ENCODE peak calls at places on chromosomes 6 and 20, in eight cellular contexts. N is brain microvascular endothelial cell, P is Peyer's patch, X is left lung, E is GM12864, S is upper lobe of right lung, W is vagina, F is ovary. A is an unnamed sample.

GRCh38 chr20:20393770-20394169 is 25.9 kb downstream of the INSM1 start:
- DNase-seq in X (no peak), N (no peak), P (no peak), S (no peak), E (no peak), W (no peak), F (no peak), A (peak)

GRCh38 chr6:130020106-130020851 is 1.9 kb downstream of the L3MBTL3 start:
- DNase-seq in X (peak), W (no peak), N (no peak), E (no peak), P (peak), S (peak), F (peak), A (peak)

GRCh38 chr6:54747955-54748354 is 98.6 kb upstream of the FAM83B start:
- DNase-seq in S (no peak), F (no peak), W (no peak), X (no peak), P (no peak), E (no peak), N (no peak), A (no peak)

GRCh38 chr6:69866351-69867074 is at the start of gene COL19A1:
- DNase-seq in S (peak), P (peak), W (no peak), F (no peak), E (peak), X (peak), N (no peak), A (no peak)

GRCh38 chr20:35575958-35576357 is 34.1 kb downstream of the ERGIC3 start:
- DNase-seq in N (no peak), X (no peak), P (peak), S (peak), F (no peak), W (no peak), E (no peak), A (no peak)

GRCh38 chr6:10310826-10311225 is 104.0 kb downstream of the TFAP2A start:
- DNase-seq in W (no peak), N (no peak), F (no peak), E (no peak), X (no peak), S (no peak), P (no peak), A (no peak)

GRCh38 chr6:20704325-20704724 is 170.1 kb downstream of the CDKAL1 start:
- DNase-seq in P (no peak), S (no peak), E (no peak), X (no peak), N (no peak), W (no peak), F (no peak), A (no peak)

GRCh38 chr6:142301421-142302391 is at the start of gene ADGRG6:
- DNase-seq in X (peak), P (peak), E (no peak), S (peak), W (no peak), F (peak), N (no peak), A (peak)

GRCh38 chr20:20360464-20360863 is 7.4 kb upstream of the INSM1 start:
- DNase-seq in E (peak), N (peak), W (no peak), X (no peak), F (no peak), S (no peak), P (peak), A (peak)

GRCh38 chr20:22338140-22338708 is 246.1 kb downstream of the FOXA2 start:
- DNase-seq in P (no peak), E (no peak), X (no peak), F (no peak), N (no peak), W (no peak), S (no peak), A (no peak)

GRCh38 chr6:108716801-108717791 is 131.1 kb upstream of the ARMC2 start:
- DNase-seq in W (no peak), F (no peak), N (no peak), P (peak), S (no peak), X (no peak), E (no peak), A (no peak)

GRCh38 chr6:89050155-89050554 is 30.4 kb upstream of the PNRC1 start:
- DNase-seq in S (no peak), F (peak), E (no peak), N (no peak), X (no peak), P (peak), W (peak), A (peak)

GRCh38 chr6:36633915-36634314 is 39.8 kb downstream of the SRSF3 start:
- DNase-seq in E (no peak), X (no peak), F (peak), P (no peak), S (peak), W (no peak), N (peak), A (peak)

GRCh38 chr20:32737371-32738223 is 5.7 kb downstream of the COMMD7 start:
- DNase-seq in P (no peak), W (no peak), S (no peak), F (no peak), N (peak), E (no peak), X (no peak), A (peak)

GRCh38 chr20:37334450-37334849 is 11.5 kb upstream of the SRC start:
- DNase-seq in X (peak), W (no peak), E (no peak), P (no peak), N (no peak), F (no peak), S (no peak), A (no peak)

GRCh38 chr6:3742426-3743344 is 8.8 kb downstream of the PXDC1 start:
- DNase-seq in W (peak), P (peak), N (peak), S (peak), X (peak), F (peak), E (peak), A (peak)

GRCh38 chr6:107811591-107812218 is 12.4 kb downstream of the SCML4 start:
- DNase-seq in F (no peak), S (no peak), N (peak), P (no peak), W (peak), E (no peak), X (no peak), A (no peak)

GRCh38 chr20:34536798-34537394 is 20.7 kb downstream of the DYNLRB1 start:
- DNase-seq in E (no peak), F (no peak), N (peak), S (no peak), P (peak), X (peak), W (no peak), A (peak)

GRCh38 chr20:58719258-58719657 is 26.7 kb downstream of the NPEPL1 start:
- DNase-seq in P (peak), X (peak), E (no peak), F (no peak), N (no peak), S (peak), W (no peak), A (no peak)

GRCh38 chr6:154928325-154928922 is 66.7 kb upstream of the TIAM2 start:
- DNase-seq in P (peak), X (no peak), E (peak), W (no peak), F (peak), N (peak), S (no peak), A (peak)

GRCh38 chr6:30743099-30744053 is 889 bp upstream of the FLOT1 start:
- DNase-seq in F (peak), W (no peak), X (peak), P (peak), N (no peak), E (no peak), S (peak), A (peak)

GRCh38 chr20:41051426-41051825 is 22.8 kb downstream of the TOP1 start:
- DNase-seq in P (no peak), W (no peak), F (no peak), X (no peak), N (no peak), E (no peak), S (no peak), A (no peak)

GRCh38 chr6:43800746-43801488 is 30.9 kb downstream of the VEGFA start:
- DNase-seq in S (no peak), X (no peak), W (no peak), P (no peak), N (no peak), E (no peak), F (no peak), A (no peak)
- TF ChIP-seq CTCF in S (no peak), X (no peak), W (no peak), P (no peak), N (peak), E (peak), F (no peak), A (no peak)

GRCh38 chr6:26422329-26422728 is 18.0 kb upstream of the BTN3A3 start:
- DNase-seq in P (no peak), F (no peak), W (no peak), E (no peak), S (no peak), N (no peak), X (no peak), A (no peak)
- H3K4me3 ChIP-seq in P (no peak), F (peak), W (peak), E (peak), S (peak), N (peak), X (no peak), A (peak)

DNA sequence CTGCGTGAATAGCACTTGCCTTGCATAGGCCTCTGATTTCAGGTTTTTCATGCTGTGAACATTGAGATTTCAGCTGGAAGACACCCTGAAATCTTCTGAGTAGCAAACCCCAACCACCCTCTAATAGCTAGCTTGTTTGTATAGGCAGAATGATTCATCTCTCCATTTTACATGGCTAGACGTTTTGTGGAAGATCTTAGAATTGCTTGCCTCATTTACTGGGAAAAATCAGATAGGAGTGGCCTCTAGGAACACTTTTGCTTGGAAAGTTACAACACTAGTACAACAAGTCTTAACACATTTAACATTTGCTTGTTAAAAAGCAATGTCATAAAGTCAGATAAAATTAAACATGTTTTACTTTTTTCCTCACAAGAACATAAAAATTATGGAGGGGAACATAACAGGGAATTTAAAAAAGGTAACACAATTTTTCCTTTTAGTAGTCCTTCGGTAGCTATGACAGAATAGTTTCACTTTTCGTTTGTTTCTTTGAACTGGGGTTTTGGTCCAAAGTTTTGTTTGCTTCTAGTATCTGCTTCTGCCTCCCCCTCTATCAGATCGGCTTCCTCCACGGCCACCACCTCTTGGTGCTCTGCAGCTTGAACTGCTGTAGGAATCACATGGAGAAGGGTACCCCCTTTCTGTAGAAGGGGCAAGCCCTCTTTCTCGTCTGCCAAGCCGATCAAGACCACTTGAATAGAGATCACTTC is 102.2 kb upstream of the PTCHD4 start:
- DNase-seq in W (no peak), E (no peak), S (no peak), P (no peak), F (no peak), N (no peak), X (no peak), A (no peak)
- TF ChIP-seq CTCF in W (no peak), E (no peak), S (no peak), P (no peak), F (no peak), N (no peak), X (no peak), A (no peak)

GRCh38 chr20:18727032-18727508 is 86.5 kb upstream of the SCP2D1 start:
- DNase-seq in S (no peak), W (no peak), P (no peak), E (no peak), N (no peak), X (no peak), F (no peak), A (no peak)
- H3K4me3 ChIP-seq in S (no peak), W (no peak), P (no peak), E (no peak), N (no peak), X (no peak), F (no peak), A (no peak)

GRCh38 chr6:131199568-131200272 is 64.5 kb downstream of the AKAP7 start:
- DNase-seq in W (no peak), E (peak), S (no peak), X (no peak), P (peak), F (no peak), N (peak), A (peak)
- TF ChIP-seq CTCF in W (no peak), E (peak), S (peak), X (peak), P (peak), F (no peak), N (peak), A (peak)

DNA sequence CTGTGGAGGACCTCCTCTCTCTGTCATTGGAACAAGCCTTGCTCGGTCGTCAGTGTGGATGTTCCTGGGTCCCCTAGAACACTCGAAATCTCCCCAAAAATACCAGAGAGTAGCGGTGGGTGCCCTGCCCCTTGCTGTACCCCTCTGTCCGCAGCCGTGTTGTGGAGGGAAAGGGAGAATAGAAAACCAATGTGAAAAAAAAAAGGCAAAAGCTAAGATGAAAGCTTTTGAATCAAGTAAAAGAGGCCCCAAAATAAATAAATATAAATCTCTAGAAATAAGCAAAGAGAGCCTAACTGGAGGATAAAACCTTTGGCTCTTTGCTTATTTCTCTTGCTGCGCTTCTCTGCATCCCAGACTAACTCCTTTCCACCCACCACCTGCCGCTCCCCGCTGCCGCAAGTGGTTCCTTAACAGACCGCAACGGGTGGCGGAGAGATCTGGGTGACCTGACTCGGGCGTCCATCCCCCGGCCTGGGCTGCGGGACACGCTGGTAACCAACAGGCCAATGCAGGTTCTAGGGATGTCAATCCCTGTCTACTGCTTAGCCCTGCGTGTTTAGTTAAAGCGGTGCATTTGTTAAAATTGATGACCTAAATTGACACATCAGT is 110.0 kb downstream of the GPX5 start:
- DNase-seq in S (no peak), E (no peak), W (no peak), N (no peak), X (no peak), F (no peak), P (no peak), A (no peak)
- H3K4me3 ChIP-seq in S (no peak), E (no peak), W (peak), N (peak), X (no peak), F (no peak), P (no peak), A (peak)

DNA sequence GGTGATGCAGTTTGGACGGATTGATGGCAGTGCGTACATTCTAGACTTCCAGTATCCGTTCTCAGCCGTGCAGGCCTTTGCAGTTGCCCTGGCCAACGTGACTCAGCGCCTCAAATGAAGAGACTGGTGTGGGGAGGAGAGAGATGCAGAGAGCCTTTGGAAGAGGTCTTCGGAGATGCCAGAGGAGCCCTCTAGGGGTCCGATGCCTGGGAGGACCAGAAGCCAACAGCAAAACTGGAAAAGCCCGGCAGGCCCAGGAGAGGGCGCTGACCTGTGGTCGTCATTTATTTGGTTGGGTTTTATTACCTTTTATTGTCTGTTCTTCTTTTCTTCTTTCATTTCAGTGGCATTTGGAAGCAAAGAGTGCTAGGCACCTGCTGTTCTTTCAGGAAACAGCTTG is 53.3 kb upstream of the TMEM181 start:
- DNase-seq in S (no peak), X (no peak), P (no peak), N (no peak), F (no peak), W (no peak), E (no peak), A (no peak)
- TF ChIP-seq CTCF in S (no peak), X (no peak), P (no peak), N (peak), F (no peak), W (no peak), E (no peak), A (peak)

GRCh38 chr6:105744815-105745214 is 341.3 kb upstream of the PRDM1 start:
- DNase-seq in W (no peak), F (no peak), P (no peak), S (no peak), X (no peak), E (no peak), N (no peak), A (no peak)

GRCh38 chr6:105745464-105746129 is 340.5 kb upstream of the PRDM1 start:
- DNase-seq in X (no peak), P (no peak), W (no peak), F (no peak), E (no peak), S (no peak), N (no peak), A (no peak)

GRCh38 chr6:105747823-105748405 is 338.2 kb upstream of the PRDM1 start:
- DNase-seq in S (no peak), X (peak), W (no peak), N (no peak), F (no peak), P (no peak), E (no peak), A (no peak)

GRCh38 chr6:105746130-105746505 is 340.0 kb upstream of the PRDM1 start:
- DNase-seq in E (no peak), P (no peak), W (no peak), X (no peak), S (no peak), F (no peak), N (no peak), A (no peak)

DNA sequence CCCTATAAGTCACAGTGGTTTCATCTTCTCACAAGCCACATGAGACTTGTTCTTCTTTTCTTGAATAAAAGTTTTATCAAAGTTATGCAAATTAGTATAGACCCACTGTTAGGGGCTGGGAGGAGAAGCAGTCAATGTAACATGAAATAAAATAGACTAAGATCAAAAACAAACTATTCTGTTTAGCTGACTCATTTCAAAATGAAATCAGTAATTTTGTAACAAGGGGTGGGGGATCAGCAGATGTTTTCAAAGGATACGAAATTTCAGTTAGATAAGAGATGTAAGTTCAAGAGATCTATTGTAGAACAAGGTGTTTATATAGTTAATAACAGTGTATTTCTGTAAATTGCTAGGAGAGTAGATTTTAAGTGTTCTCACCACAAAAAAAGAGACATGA is 339.6 kb upstream of the PRDM1 start:
- DNase-seq in E (no peak), N (no peak), P (no peak), F (no peak), S (no peak), X (no peak), W (no peak), A (no peak)
- H3K4me3 ChIP-seq in E (no peak), N (no peak), P (no peak), F (no peak), S (no peak), X (no peak), W (no peak), A (no peak)

GRCh38 chr6:23547851-23548250 is 578.2 kb upstream of the NRSN1 start:
- DNase-seq in X (no peak), W (no peak), N (no peak), E (no peak), P (no peak), F (no peak), S (no peak), A (no peak)
- TF ChIP-seq CTCF in X (no peak), W (no peak), N (peak), E (no peak), P (peak), F (no peak), S (no peak), A (no peak)

A was measured in foreskin fibroblast.